ENCODE peak calls at places on chromosomes 6 and 20, in six cellular contexts. N is HuH-7.5, F is epithelial cell of prostate, X is breast epithelium, A is cardiac fibroblast, D is posterior vena cava. P is an unnamed sample.

GRCh38 chr6:87916446-87916845 is 131.2 kb upstream of the SPACA1 start:
- DNase-seq in D (no peak), F (no peak), N (no peak), X (no peak), A (no peak), P (no peak)

GRCh38 chr20:59019217-59019616 is at the start of gene TUBB1:
- DNase-seq in X (no peak), N (no peak), D (no peak), F (no peak), A (no peak), P (no peak)

GRCh38 chr6:96391776-96392175 is 129.8 kb upstream of the UFL1 start:
- DNase-seq in F (no peak), D (no peak), A (peak; percentile 0), N (no peak), X (no peak), P (no peak)

GRCh38 chr6:45196121-45196520 is 132.0 kb upstream of the RUNX2 start:
- DNase-seq in D (no peak), A (no peak), N (no peak), F (no peak), X (no peak), P (no peak)

GRCh38 chr6:26122005-26122388 is 34.8 kb downstream of the HFE start:
- DNase-seq in X (no peak), N (no peak), D (no peak), A (no peak), F (no peak), P (no peak)

GRCh38 chr20:9677224-9677623 is 161.7 kb downstream of the PAK5 start:
- DNase-seq in A (no peak), N (no peak), X (no peak), D (no peak), F (no peak), P (no peak)

GRCh38 chr6:47752801-47753200 is 29.0 kb upstream of the OPN5 start:
- DNase-seq in F (no peak), D (no peak), A (no peak), X (no peak), N (no peak), P (no peak)

GRCh38 chr6:149045404-149045803 is 272.1 kb upstream of the TAB2 start:
- DNase-seq in N (no peak), A (no peak), X (no peak), F (no peak), D (no peak), P (no peak)

GRCh38 chr6:7542065-7542877 is 800 bp downstream of the DSP start:
- DNase-seq in D (peak; percentile 83), F (no peak), N (peak; percentile 28), X (no peak), A (no peak), P (peak; percentile 47)

GRCh38 chr6:37517411-37517812 is 17.7 kb upstream of the CCDC167 start:
- DNase-seq in A (no peak), D (no peak), X (peak; percentile 57), N (no peak), F (no peak), P (no peak)

GRCh38 chr6:16184129-16184528 is 54.3 kb upstream of the GMPR start:
- DNase-seq in A (peak; percentile 51), N (peak; percentile 16), F (no peak), X (no peak), D (peak; percentile 78), P (peak; percentile 21)

GRCh38 chr20:6698056-6698455 is 69.4 kb upstream of the BMP2 start:
- DNase-seq in X (no peak), N (no peak), D (no peak), F (peak; percentile 84), A (no peak), P (no peak)

GRCh38 chr6:125363360-125364121 is 61.8 kb upstream of the HDDC2 start:
- DNase-seq in D (peak; percentile 88), F (no peak), N (peak; percentile 19), X (peak; percentile 31), A (peak; percentile 73), P (peak; percentile 19)

GRCh38 chr6:41730531-41731436 is 4.6 kb downstream of the TFEB start:
- DNase-seq in N (no peak), A (peak; percentile 33), D (no peak), X (no peak), F (no peak), P (peak; percentile 45)

GRCh38 chr6:19898141-19898740 is 61.1 kb downstream of the ID4 start:
- DNase-seq in X (no peak), A (no peak), N (no peak), F (no peak), D (no peak), P (no peak)

GRCh38 chr6:116616757-116617093 is 446 bp downstream of the RSPH4A start:
- DNase-seq in F (no peak), D (no peak), N (no peak), A (no peak), X (no peak), P (peak; percentile 4)

GRCh38 chr6:15593798-15594197 is 69.0 kb downstream of the DTNBP1 start:
- DNase-seq in F (no peak), D (no peak), A (peak; percentile 77), X (no peak), N (no peak), P (no peak)

GRCh38 chr6:14862845-14863244 is 383.0 kb upstream of the JARID2 start:
- DNase-seq in D (no peak), N (no peak), A (no peak), F (no peak), X (no peak), P (no peak)

GRCh38 chr6:168007592-168008338 is 10.3 kb downstream of the KIF25 start:
- DNase-seq in N (no peak), D (peak; percentile 82), X (peak; percentile 76), A (peak; percentile 98), F (peak; percentile 94), P (peak; percentile 79)

GRCh38 chr6:78666764-78667163 is 200.6 kb upstream of the IRAK1BP1 start:
- DNase-seq in D (no peak), X (no peak), F (no peak), N (no peak), A (no peak), P (no peak)

GRCh38 chr20:37902504-37903313 is at the start of gene VSTM2L:
- DNase-seq in A (peak; percentile 74), D (peak; percentile 85), F (no peak), N (peak; percentile 54), X (no peak), P (peak; percentile 55)

P was measured in hepatic stellate cell.